ENCODE peak calls at places on chromosomes 3 and 15, in ten cellular contexts. L is mucosa of descending colon, V is HepG2, X is glutamatergic neuron, T is RWPE1, Z is mesothelial cell of epicardium, F is Panc1, S is lung, O is cardiac fibroblast, K is transverse colon. I is an unnamed sample.

GRCh38 chr3:172355836-172356235 is 92.4 kb downstream of the GHSR start:
- DNase-seq in L (no peak), V (no peak), X (no peak), T (peak), Z (no peak), F (peak), S (no peak), O (peak), K (peak), I (peak)

GRCh38 chr3:162780313-162780712 is 1283.7 kb downstream of the OTOL1 start:
- DNase-seq in L (no peak), V (no peak), X (no peak), T (no peak), Z (no peak), F (no peak), S (no peak), O (no peak), K (no peak), I (no peak)

GRCh38 chr3:41345788-41346187 is 146.5 kb downstream of the CTNNB1 start:
- DNase-seq in L (no peak), V (no peak), X (no peak), T (no peak), Z (no peak), F (no peak), S (no peak), O (no peak), K (no peak), I (no peak)

GRCh38 chr15:58077427-58077826 is 11.9 kb upstream of the ALDH1A2 start:
- DNase-seq in L (no peak), V (peak), X (no peak), T (no peak), Z (no peak), F (no peak), S (no peak), O (peak), K (no peak), I (no peak)

GRCh38 chr15:88243895-88244787 is 12.4 kb downstream of the NTRK3 start:
- DNase-seq in L (no peak), V (peak), X (peak), T (peak), Z (no peak), F (no peak), S (no peak), O (peak), K (no peak), I (no peak)

GRCh38 chr3:128491900-128492352 is 1.1 kb downstream of the GATA2 start:
- DNase-seq in L (peak), V (no peak), X (peak), T (no peak), Z (peak), F (no peak), S (no peak), O (peak), K (no peak), I (peak)

GRCh38 chr3:67517781-67518180 is 136.6 kb downstream of the SUCLG2 start:
- DNase-seq in L (no peak), V (no peak), X (no peak), T (no peak), Z (no peak), F (no peak), S (no peak), O (no peak), K (no peak), I (no peak)

GRCh38 chr3:195774917-195775316 is 36.8 kb downstream of the MUC4 start:
- DNase-seq in L (no peak), V (peak), X (peak), T (no peak), Z (no peak), F (peak), S (peak), O (peak), K (peak), I (peak)

GRCh38 chr15:40438712-40439111 is 2.0 kb upstream of the BAHD1 start:
- DNase-seq in L (no peak), V (no peak), X (no peak), T (no peak), Z (no peak), F (no peak), S (no peak), O (no peak), K (no peak), I (peak)

GRCh38 chr15:40441012-40441735 is 421 bp downstream of the BAHD1 start:
- DNase-seq in L (no peak), V (no peak), X (peak), T (no peak), Z (peak), F (no peak), S (no peak), O (no peak), K (no peak), I (no peak)

GRCh38 chr15:40441736-40442531 is 1.2 kb downstream of the BAHD1 start:
- DNase-seq in L (peak), V (no peak), X (peak), T (no peak), Z (peak), F (no peak), S (no peak), O (no peak), K (peak), I (peak)

GRCh38 chr15:40439461-40440299 is 1.1 kb upstream of the BAHD1 start:
- DNase-seq in L (no peak), V (peak), X (peak), T (no peak), Z (no peak), F (no peak), S (no peak), O (no peak), K (peak), I (peak)

GRCh38 chr15:40440300-40441011 is at the start of gene BAHD1:
- DNase-seq in L (peak), V (peak), X (peak), T (peak), Z (peak), F (peak), S (peak), O (peak), K (peak), I (peak)
- TF ChIP-seq CTCF in L (no peak), V (peak), X (no peak), T (no peak), Z (no peak), F (no peak), S (no peak), O (no peak), K (no peak), I (no peak)

DNA sequence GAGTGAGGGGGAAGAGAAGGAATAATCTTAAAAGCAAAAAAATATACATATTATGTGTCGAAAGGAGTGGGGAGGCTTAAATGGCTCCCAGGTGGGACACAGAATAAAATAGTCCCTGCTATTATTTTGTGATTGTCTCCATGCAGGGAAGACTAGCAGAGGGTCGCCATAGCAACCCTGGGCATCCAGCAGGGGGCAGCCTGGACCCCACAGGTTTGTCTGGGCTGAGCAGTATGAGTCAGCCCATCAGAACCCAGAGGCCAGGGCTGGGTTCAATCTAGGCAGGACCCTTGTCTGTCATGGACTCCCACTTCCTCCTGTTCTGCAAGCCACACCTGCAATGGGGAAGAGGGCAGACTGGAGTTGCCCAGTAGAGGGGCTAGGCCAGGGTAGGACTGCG is 17.6 kb upstream of the LINGO1 start:
- DNase-seq in L (no peak), V (peak), X (peak), T (no peak), Z (no peak), F (no peak), S (no peak), O (peak), K (no peak), I (no peak)
- TF ChIP-seq CTCF in L (no peak), V (peak), X (peak), T (no peak), Z (peak), F (peak), S (no peak), O (peak), K (no peak), I (peak)

GRCh38 chr3:50676031-50676705 is 1.4 kb downstream of the DOCK3 start:
- DNase-seq in L (no peak), V (no peak), X (no peak), T (no peak), Z (no peak), F (no peak), S (no peak), O (no peak), K (no peak), I (no peak)

GRCh38 chr3:50673937-50674336 is 790 bp upstream of the DOCK3 start:
- DNase-seq in L (no peak), V (no peak), X (no peak), T (no peak), Z (no peak), F (no peak), S (no peak), O (no peak), K (no peak), I (no peak)

GRCh38 chr3:50674349-50675178 is at the start of gene DOCK3:
- DNase-seq in L (peak), V (no peak), X (peak), T (peak), Z (peak), F (no peak), S (no peak), O (peak), K (peak), I (peak)

GRCh38 chr3:50672656-50673055 is 2.1 kb upstream of the DOCK3 start:
- DNase-seq in L (no peak), V (no peak), X (no peak), T (no peak), Z (peak), F (no peak), S (no peak), O (no peak), K (no peak), I (no peak)

GRCh38 chr3:50675179-50676030 is 678 bp downstream of the DOCK3 start:
- DNase-seq in L (no peak), V (no peak), X (peak), T (no peak), Z (peak), F (no peak), S (no peak), O (no peak), K (peak), I (no peak)
- TF ChIP-seq CTCF in L (no peak), V (peak), X (peak), T (peak), Z (peak), F (peak), S (no peak), O (no peak), K (no peak), I (no peak)

GRCh38 chr15:84886984-84887299 is 2.5 kb downstream of the SLC28A1 start:
- DNase-seq in L (no peak), V (no peak), X (no peak), T (no peak), Z (no peak), F (no peak), S (no peak), O (no peak), K (no peak), I (no peak)

GRCh38 chr15:84883433-84883832 is 1.0 kb upstream of the SLC28A1 start:
- DNase-seq in L (no peak), V (peak), X (no peak), T (no peak), Z (no peak), F (no peak), S (no peak), O (peak), K (no peak), I (peak)

GRCh38 chr15:84881520-84881830 is 3.0 kb upstream of the SLC28A1 start:
- DNase-seq in L (no peak), V (no peak), X (no peak), T (no peak), Z (no peak), F (no peak), S (no peak), O (no peak), K (no peak), I (no peak)

GRCh38 chr15:84886211-84886983 is 1.9 kb downstream of the SLC28A1 start:
- DNase-seq in L (no peak), V (peak), X (no peak), T (no peak), Z (no peak), F (no peak), S (no peak), O (no peak), K (no peak), I (no peak)

DNA sequence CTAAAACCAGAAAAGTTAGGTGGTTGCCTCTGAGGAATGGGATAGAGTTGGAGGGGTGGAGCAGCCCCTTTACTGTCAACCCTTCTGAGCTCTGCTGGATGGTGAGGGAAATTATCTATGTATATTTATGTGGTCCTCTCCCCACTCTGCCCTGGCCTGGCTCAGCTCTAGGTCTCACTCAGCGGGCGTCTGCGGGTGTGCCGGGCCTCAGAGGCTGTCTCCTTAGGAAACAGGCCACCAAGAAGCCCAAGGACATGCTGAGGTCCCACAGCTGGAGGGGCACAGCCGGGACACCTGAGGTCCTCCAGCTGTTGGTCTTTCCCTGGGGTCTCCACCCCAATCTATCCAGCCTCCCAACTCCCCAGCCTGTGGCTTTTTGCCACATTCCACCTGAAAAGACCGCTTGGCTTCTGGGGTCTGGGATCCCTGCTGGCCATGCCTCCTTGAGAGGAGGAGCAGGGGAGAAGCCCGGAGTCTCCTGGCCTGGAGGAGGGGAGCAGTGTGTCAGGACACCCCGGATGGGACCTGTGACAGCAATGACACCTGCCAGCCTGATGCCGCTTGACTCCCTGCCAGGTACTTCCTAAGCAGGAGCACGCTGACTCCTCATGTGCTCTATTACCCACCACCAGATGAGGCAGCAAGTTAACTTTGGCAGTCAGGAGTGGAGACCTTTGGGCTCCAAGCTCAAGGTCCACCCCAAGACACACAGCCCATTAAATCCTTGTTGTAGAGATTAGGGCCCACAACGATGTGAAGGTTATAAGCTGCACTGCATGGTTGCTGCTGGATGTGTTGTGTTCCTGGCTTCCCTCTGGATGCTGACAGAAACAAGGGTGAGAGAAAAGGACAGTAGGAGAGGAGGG is at the start of gene SLC28A1:
- DNase-seq in L (no peak), V (peak), X (no peak), T (no peak), Z (no peak), F (no peak), S (no peak), O (no peak), K (no peak), I (no peak)
- TF ChIP-seq CTCF in L (no peak), V (peak), X (no peak), T (no peak), Z (no peak), F (no peak), S (no peak), O (no peak), K (no peak), I (no peak)

DNA sequence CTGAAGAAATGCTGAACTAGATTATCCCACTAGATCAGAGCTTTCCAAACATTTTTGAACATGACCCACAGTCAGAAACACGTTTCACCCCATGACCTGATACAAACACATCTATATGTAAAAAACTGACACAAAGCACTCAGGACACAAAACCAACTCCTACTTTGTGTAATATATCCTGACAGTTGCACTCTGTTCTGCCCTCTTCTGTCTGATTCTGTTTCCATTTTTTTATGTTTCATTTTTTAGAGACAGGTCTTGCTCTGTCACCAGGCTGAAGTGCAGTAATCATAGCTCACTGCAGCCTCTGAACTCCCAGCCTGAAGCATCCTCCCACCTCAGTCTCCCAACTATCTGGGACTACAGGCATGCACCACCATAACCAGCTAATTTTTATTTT is 15.8 kb upstream of the RFTN1 start:
- DNase-seq in L (no peak), V (no peak), X (no peak), T (no peak), Z (no peak), F (no peak), S (no peak), O (peak), K (no peak), I (peak)
- TF ChIP-seq CTCF in L (no peak), V (no peak), X (no peak), T (no peak), Z (no peak), F (no peak), S (no peak), O (peak), K (no peak), I (no peak)

I was measured in osteoblast.